ENCODE peak calls at places on chromosomes 5 and 9, in eight cellular contexts. One of them, this sample, is unnamed.

GRCh38 chr9:121674952-121675351 is 23.5 kb downstream of the DAB2IP start:
- DNase-seq in activated effector memory CD4-positive, alpha-beta T cell treated with anti-CD3 and anti-CD28 coated beads, Interleukin-2, amount 50 U/mL, for 16 hours: no peak
- DNase-seq in mucosa of gallbladder: no peak
- DNase-seq in iPS-NIHi11: no peak
- DNase-seq in left ventricle myocardium inferior: no peak
- DNase-seq in brain microvascular endothelial cell: peak; percentile 54
- DNase-seq in T-cell: no peak
- DNase-seq in NCI-H510A treated with DMSO at 0.1 percent for 48 hours: no peak
- DNase-seq in this sample: no peak

GRCh38 chr5:74303575-74303974 is 337.0 kb downstream of the ENC1 start:
- DNase-seq in activated effector memory CD4-positive, alpha-beta T cell treated with anti-CD3 and anti-CD28 coated beads, Interleukin-2, amount 50 U/mL, for 16 hours: no peak
- DNase-seq in mucosa of gallbladder: no peak
- DNase-seq in iPS-NIHi11: no peak
- DNase-seq in left ventricle myocardium inferior: no peak
- DNase-seq in brain microvascular endothelial cell: no peak
- DNase-seq in T-cell: no peak
- DNase-seq in NCI-H510A treated with DMSO at 0.1 percent for 48 hours: no peak
- DNase-seq in this sample: no peak

GRCh38 chr9:114613087-114613486 is 2.0 kb downstream of the TMEM268 start:
- DNase-seq in activated effector memory CD4-positive, alpha-beta T cell treated with anti-CD3 and anti-CD28 coated beads, Interleukin-2, amount 50 U/mL, for 16 hours: no peak
- DNase-seq in mucosa of gallbladder: no peak
- DNase-seq in iPS-NIHi11: no peak
- DNase-seq in left ventricle myocardium inferior: no peak
- DNase-seq in brain microvascular endothelial cell: no peak
- DNase-seq in T-cell: no peak
- DNase-seq in NCI-H510A treated with DMSO at 0.1 percent for 48 hours: no peak
- DNase-seq in this sample: no peak

GRCh38 chr5:10797246-10797645 is 36.2 kb upstream of the DAP start:
- DNase-seq in activated effector memory CD4-positive, alpha-beta T cell treated with anti-CD3 and anti-CD28 coated beads, Interleukin-2, amount 50 U/mL, for 16 hours: no peak
- DNase-seq in mucosa of gallbladder: no peak
- DNase-seq in iPS-NIHi11: no peak
- DNase-seq in left ventricle myocardium inferior: no peak
- DNase-seq in brain microvascular endothelial cell: no peak
- DNase-seq in T-cell: no peak
- DNase-seq in NCI-H510A treated with DMSO at 0.1 percent for 48 hours: no peak
- DNase-seq in this sample: no peak

GRCh38 chr9:119701651-119702050 is 332.4 kb upstream of the BRINP1 start:
- DNase-seq in activated effector memory CD4-positive, alpha-beta T cell treated with anti-CD3 and anti-CD28 coated beads, Interleukin-2, amount 50 U/mL, for 16 hours: no peak
- DNase-seq in mucosa of gallbladder: no peak
- DNase-seq in iPS-NIHi11: no peak
- DNase-seq in left ventricle myocardium inferior: no peak
- DNase-seq in brain microvascular endothelial cell: no peak
- DNase-seq in T-cell: no peak
- DNase-seq in NCI-H510A treated with DMSO at 0.1 percent for 48 hours: no peak
- DNase-seq in this sample: no peak

GRCh38 chr5:95281211-95281610 is 3.7 kb downstream of the MCTP1 start:
- DNase-seq in activated effector memory CD4-positive, alpha-beta T cell treated with anti-CD3 and anti-CD28 coated beads, Interleukin-2, amount 50 U/mL, for 16 hours: no peak
- DNase-seq in mucosa of gallbladder: no peak
- DNase-seq in iPS-NIHi11: peak; percentile 68
- DNase-seq in left ventricle myocardium inferior: no peak
- DNase-seq in brain microvascular endothelial cell: peak; percentile 11
- DNase-seq in T-cell: no peak
- DNase-seq in NCI-H510A treated with DMSO at 0.1 percent for 48 hours: no peak
- DNase-seq in this sample: no peak

GRCh38 chr9:113373676-113374392 is 3.0 kb downstream of the HDHD3 start:
- DNase-seq in activated effector memory CD4-positive, alpha-beta T cell treated with anti-CD3 and anti-CD28 coated beads, Interleukin-2, amount 50 U/mL, for 16 hours: no peak
- DNase-seq in mucosa of gallbladder: no peak
- DNase-seq in iPS-NIHi11: no peak
- DNase-seq in left ventricle myocardium inferior: no peak
- DNase-seq in brain microvascular endothelial cell: no peak
- DNase-seq in T-cell: no peak
- DNase-seq in NCI-H510A treated with DMSO at 0.1 percent for 48 hours: no peak
- DNase-seq in this sample: no peak

GRCh38 chr5:134994560-134995156 is 27.0 kb downstream of the CATSPER3 start:
- DNase-seq in activated effector memory CD4-positive, alpha-beta T cell treated with anti-CD3 and anti-CD28 coated beads, Interleukin-2, amount 50 U/mL, for 16 hours: no peak
- DNase-seq in mucosa of gallbladder: no peak
- DNase-seq in iPS-NIHi11: peak; percentile 6
- DNase-seq in left ventricle myocardium inferior: no peak
- DNase-seq in brain microvascular endothelial cell: no peak
- DNase-seq in T-cell: no peak
- DNase-seq in NCI-H510A treated with DMSO at 0.1 percent for 48 hours: no peak
- DNase-seq in this sample: peak; percentile 6

GRCh38 chr5:160287378-160288051 is 24.8 kb downstream of the CCNJL start:
- DNase-seq in activated effector memory CD4-positive, alpha-beta T cell treated with anti-CD3 and anti-CD28 coated beads, Interleukin-2, amount 50 U/mL, for 16 hours: peak; percentile 27
- DNase-seq in mucosa of gallbladder: peak; percentile 55
- DNase-seq in iPS-NIHi11: peak; percentile 78
- DNase-seq in left ventricle myocardium inferior: peak; percentile 82
- DNase-seq in brain microvascular endothelial cell: peak; percentile 11
- DNase-seq in T-cell: no peak
- DNase-seq in NCI-H510A treated with DMSO at 0.1 percent for 48 hours: peak; percentile 21
- DNase-seq in this sample: peak; percentile 79

GRCh38 chr9:92669527-92669889 is 423 bp downstream of the IPPK start:
- DNase-seq in activated effector memory CD4-positive, alpha-beta T cell treated with anti-CD3 and anti-CD28 coated beads, Interleukin-2, amount 50 U/mL, for 16 hours: peak; percentile 78
- DNase-seq in mucosa of gallbladder: no peak
- DNase-seq in iPS-NIHi11: peak; percentile 56
- DNase-seq in left ventricle myocardium inferior: no peak
- DNase-seq in brain microvascular endothelial cell: no peak
- DNase-seq in T-cell: peak; percentile 3
- DNase-seq in NCI-H510A treated with DMSO at 0.1 percent for 48 hours: no peak
- DNase-seq in this sample: peak; percentile 63

GRCh38 chr5:171162602-171163001 is 146.4 kb upstream of the TLX3 start:
- DNase-seq in activated effector memory CD4-positive, alpha-beta T cell treated with anti-CD3 and anti-CD28 coated beads, Interleukin-2, amount 50 U/mL, for 16 hours: no peak
- DNase-seq in mucosa of gallbladder: no peak
- DNase-seq in iPS-NIHi11: peak; percentile 79
- DNase-seq in left ventricle myocardium inferior: no peak
- DNase-seq in brain microvascular endothelial cell: peak; percentile 53
- DNase-seq in T-cell: no peak
- DNase-seq in NCI-H510A treated with DMSO at 0.1 percent for 48 hours: no peak
- DNase-seq in this sample: peak; percentile 58

GRCh38 chr5:14913141-14913540 is 41.6 kb upstream of the ANKH start:
- DNase-seq in activated effector memory CD4-positive, alpha-beta T cell treated with anti-CD3 and anti-CD28 coated beads, Interleukin-2, amount 50 U/mL, for 16 hours: no peak
- DNase-seq in mucosa of gallbladder: no peak
- DNase-seq in iPS-NIHi11: no peak
- DNase-seq in left ventricle myocardium inferior: no peak
- DNase-seq in brain microvascular endothelial cell: no peak
- DNase-seq in T-cell: no peak
- DNase-seq in NCI-H510A treated with DMSO at 0.1 percent for 48 hours: no peak
- DNase-seq in this sample: no peak

GRCh38 chr5:124065508-124065907 is 553.5 kb downstream of the CSNK1G3 start:
- DNase-seq in activated effector memory CD4-positive, alpha-beta T cell treated with anti-CD3 and anti-CD28 coated beads, Interleukin-2, amount 50 U/mL, for 16 hours: no peak
- DNase-seq in mucosa of gallbladder: no peak
- DNase-seq in iPS-NIHi11: no peak
- DNase-seq in left ventricle myocardium inferior: no peak
- DNase-seq in brain microvascular endothelial cell: no peak
- DNase-seq in T-cell: no peak
- DNase-seq in NCI-H510A treated with DMSO at 0.1 percent for 48 hours: no peak
- DNase-seq in this sample: no peak

GRCh38 chr5:43034591-43034968 is 5.5 kb downstream of the ANXA2R start:
- DNase-seq in activated effector memory CD4-positive, alpha-beta T cell treated with anti-CD3 and anti-CD28 coated beads, Interleukin-2, amount 50 U/mL, for 16 hours: no peak
- DNase-seq in mucosa of gallbladder: no peak
- DNase-seq in iPS-NIHi11: no peak
- DNase-seq in left ventricle myocardium inferior: no peak
- DNase-seq in brain microvascular endothelial cell: peak; percentile 59
- DNase-seq in T-cell: no peak
- DNase-seq in NCI-H510A treated with DMSO at 0.1 percent for 48 hours: no peak
- DNase-seq in this sample: no peak

GRCh38 chr5:99543841-99544240 is 615.0 kb upstream of the CHD1 start:
- DNase-seq in activated effector memory CD4-positive, alpha-beta T cell treated with anti-CD3 and anti-CD28 coated beads, Interleukin-2, amount 50 U/mL, for 16 hours: no peak
- DNase-seq in mucosa of gallbladder: no peak
- DNase-seq in iPS-NIHi11: no peak
- DNase-seq in left ventricle myocardium inferior: no peak
- DNase-seq in brain microvascular endothelial cell: no peak
- DNase-seq in T-cell: no peak
- DNase-seq in NCI-H510A treated with DMSO at 0.1 percent for 48 hours: no peak
- DNase-seq in this sample: no peak

GRCh38 chr5:171639966-171640365 is 145.7 kb upstream of the SMIM23 start:
- DNase-seq in activated effector memory CD4-positive, alpha-beta T cell treated with anti-CD3 and anti-CD28 coated beads, Interleukin-2, amount 50 U/mL, for 16 hours: no peak
- DNase-seq in mucosa of gallbladder: no peak
- DNase-seq in iPS-NIHi11: no peak
- DNase-seq in left ventricle myocardium inferior: no peak
- DNase-seq in brain microvascular endothelial cell: peak; percentile 14
- DNase-seq in T-cell: no peak
- DNase-seq in NCI-H510A treated with DMSO at 0.1 percent for 48 hours: no peak
- DNase-seq in this sample: no peak

GRCh38 chr9:94952553-94953373 is 226.3 kb downstream of the AOPEP start:
- DNase-seq in activated effector memory CD4-positive, alpha-beta T cell treated with anti-CD3 and anti-CD28 coated beads, Interleukin-2, amount 50 U/mL, for 16 hours: no peak
- DNase-seq in mucosa of gallbladder: no peak
- DNase-seq in iPS-NIHi11: no peak
- DNase-seq in left ventricle myocardium inferior: no peak
- DNase-seq in brain microvascular endothelial cell: no peak
- DNase-seq in T-cell: no peak
- DNase-seq in NCI-H510A treated with DMSO at 0.1 percent for 48 hours: no peak
- DNase-seq in this sample: no peak

This sample was measured in D341Med.